ENCODE peak calls at places on chromosomes 6 and 20, in four cellular contexts. One of them, this sample, is unnamed.

GRCh38 chr6:143176090-143177021 is 115.7 kb downstream of the AIG1 start:
- DNase-seq in cardiac fibroblast: peak; percentile 89
- DNase-seq in upper lobe of left lung: no peak
- DNase-seq in COR-L47: no peak
- DNase-seq in this sample: no peak

GRCh38 chr6:159788276-159788675 is 1.1 kb downstream of the TCP1 start:
- DNase-seq in cardiac fibroblast: no peak
- DNase-seq in COR-L47: no peak
- DNase-seq in upper lobe of left lung: no peak
- DNase-seq in this sample: no peak

GRCh38 chr20:41004561-41005360 is 23.9 kb upstream of the TOP1 start:
- DNase-seq in COR-L47: no peak
- DNase-seq in cardiac fibroblast: peak; percentile 41
- DNase-seq in upper lobe of left lung: no peak
- DNase-seq in this sample: no peak

GRCh38 chr6:151679081-151679480 is 128.4 kb upstream of the ESR1 start:
- DNase-seq in COR-L47: no peak
- DNase-seq in upper lobe of left lung: no peak
- DNase-seq in cardiac fibroblast: peak; percentile 78
- DNase-seq in this sample: no peak

GRCh38 chr20:1845701-1846100 is 49.5 kb upstream of the SIRPA start:
- DNase-seq in upper lobe of left lung: no peak
- DNase-seq in COR-L47: no peak
- DNase-seq in cardiac fibroblast: no peak
- DNase-seq in this sample: no peak

GRCh38 chr20:34029415-34029814 is 35.7 kb downstream of the RALY start:
- DNase-seq in upper lobe of left lung: no peak
- DNase-seq in COR-L47: no peak
- DNase-seq in cardiac fibroblast: no peak
- DNase-seq in this sample: no peak

GRCh38 chr6:155050311-155050710 is 55.2 kb downstream of the TIAM2 start:
- DNase-seq in upper lobe of left lung: no peak
- DNase-seq in cardiac fibroblast: peak; percentile 61
- DNase-seq in COR-L47: no peak
- DNase-seq in this sample: no peak

GRCh38 chr6:14074723-14075503 is 42.7 kb upstream of the CD83 start:
- DNase-seq in upper lobe of left lung: no peak
- DNase-seq in cardiac fibroblast: peak; percentile 53
- DNase-seq in COR-L47: peak; percentile 13
- DNase-seq in this sample: no peak

GRCh38 chr6:143024977-143025376 is 35.7 kb upstream of the AIG1 start:
- DNase-seq in upper lobe of left lung: no peak
- DNase-seq in COR-L47: no peak
- DNase-seq in cardiac fibroblast: no peak
- DNase-seq in this sample: no peak

GRCh38 chr6:107345398-107345797 is 114.0 kb downstream of the PDSS2 start:
- DNase-seq in upper lobe of left lung: no peak
- DNase-seq in cardiac fibroblast: no peak
- DNase-seq in COR-L47: no peak
- DNase-seq in this sample: no peak

GRCh38 chr20:52179331-52180166 is 12.0 kb downstream of the ZFP64 start:
- DNase-seq in COR-L47: no peak
- DNase-seq in cardiac fibroblast: no peak
- DNase-seq in upper lobe of left lung: no peak
- DNase-seq in this sample: no peak

GRCh38 chr6:165793287-165793825 is 130.3 kb upstream of the PDE10A start:
- DNase-seq in upper lobe of left lung: no peak
- DNase-seq in cardiac fibroblast: no peak
- DNase-seq in COR-L47: no peak
- DNase-seq in this sample: no peak

GRCh38 chr20:36281785-36282380 is 24.3 kb upstream of the DLGAP4 start:
- DNase-seq in upper lobe of left lung: no peak
- DNase-seq in cardiac fibroblast: no peak
- DNase-seq in COR-L47: no peak
- DNase-seq in this sample: no peak

GRCh38 chr6:127737009-127737486 is 160.1 kb downstream of the C6orf58 start:
- DNase-seq in cardiac fibroblast: peak; percentile 84
- DNase-seq in upper lobe of left lung: peak; percentile 58
- DNase-seq in COR-L47: peak; percentile 68
- DNase-seq in this sample: peak; percentile 55

GRCh38 chr20:17505664-17506517 is 25.3 kb downstream of the BFSP1 start:
- DNase-seq in cardiac fibroblast: peak; percentile 62
- DNase-seq in upper lobe of left lung: no peak
- DNase-seq in COR-L47: no peak
- DNase-seq in this sample: no peak

GRCh38 chr6:146315321-146316254 is 228.0 kb upstream of the RAB32 start:
- DNase-seq in cardiac fibroblast: peak; percentile 34
- DNase-seq in COR-L47: no peak
- DNase-seq in upper lobe of left lung: no peak
- DNase-seq in this sample: no peak

GRCh38 chr6:109503327-109504224 is 20.6 kb upstream of the ZBTB24 start:
- DNase-seq in upper lobe of left lung: no peak
- DNase-seq in cardiac fibroblast: no peak
- DNase-seq in COR-L47: peak; percentile 29
- DNase-seq in this sample: peak; percentile 47

GRCh38 chr6:105835373-105835772 is 250.8 kb upstream of the PRDM1 start:
- DNase-seq in upper lobe of left lung: no peak
- DNase-seq in cardiac fibroblast: peak; percentile 20
- DNase-seq in COR-L47: peak; percentile 7
- DNase-seq in this sample: no peak

GRCh38 chr6:112990971-112991370 is 643.8 kb downstream of the RFPL4B start:
- DNase-seq in COR-L47: no peak
- DNase-seq in cardiac fibroblast: no peak
- DNase-seq in upper lobe of left lung: no peak
- DNase-seq in this sample: no peak

GRCh38 chr6:163416380-163416629 is 1.8 kb downstream of the QKI start:
- DNase-seq in COR-L47: no peak
- DNase-seq in cardiac fibroblast: no peak
- DNase-seq in upper lobe of left lung: no peak
- DNase-seq in this sample: no peak

GRCh38 chr20:62275263-62275619 is 27.6 kb upstream of the ADRM1 start:
- DNase-seq in cardiac fibroblast: no peak
- DNase-seq in COR-L47: no peak
- DNase-seq in upper lobe of left lung: no peak
- DNase-seq in this sample: no peak

GRCh38 chr6:125191916-125192609 is 38.5 kb downstream of the TPD52L1 start:
- DNase-seq in upper lobe of left lung: peak; percentile 76
- DNase-seq in COR-L47: peak; percentile 35
- DNase-seq in cardiac fibroblast: peak; percentile 93
- DNase-seq in this sample: peak; percentile 55

GRCh38 chr6:27726620-27727023 is 185.6 kb downstream of the OR2B2 start:
- DNase-seq in cardiac fibroblast: peak; percentile 62
- DNase-seq in upper lobe of left lung: no peak
- DNase-seq in COR-L47: no peak
- DNase-seq in this sample: no peak

GRCh38 chr6:143286280-143286795 is 164.2 kb downstream of the ADAT2 start:
- DNase-seq in COR-L47: no peak
- DNase-seq in cardiac fibroblast: peak; percentile 16
- DNase-seq in upper lobe of left lung: no peak
- DNase-seq in this sample: no peak

GRCh38 chr6:112272799-112273198 is 18.4 kb upstream of the LAMA4 start:
- DNase-seq in cardiac fibroblast: no peak
- DNase-seq in upper lobe of left lung: no peak
- DNase-seq in COR-L47: no peak
- DNase-seq in this sample: no peak

GRCh38 chr20:44938637-44939036 is 21.6 kb downstream of the TOMM34 start:
- DNase-seq in cardiac fibroblast: peak; percentile 18
- DNase-seq in COR-L47: no peak
- DNase-seq in upper lobe of left lung: no peak
- DNase-seq in this sample: no peak

GRCh38 chr20:58692579-58693225 is at the start of gene NPEPL1:
- DNase-seq in COR-L47: no peak
- DNase-seq in upper lobe of left lung: peak; percentile 81
- DNase-seq in cardiac fibroblast: peak; percentile 67
- DNase-seq in this sample: peak; percentile 56

GRCh38 chr6:158596861-158597260 is 37.0 kb downstream of the TMEM181 start:
- DNase-seq in cardiac fibroblast: no peak
- DNase-seq in COR-L47: no peak
- DNase-seq in upper lobe of left lung: no peak
- DNase-seq in this sample: no peak

GRCh38 chr6:3849681-3850450 is 693 bp downstream of the FAM50B start:
- DNase-seq in cardiac fibroblast: no peak
- DNase-seq in COR-L47: no peak
- DNase-seq in upper lobe of left lung: peak; percentile 29
- DNase-seq in this sample: no peak

GRCh38 chr6:6796818-6797217 is 208.3 kb downstream of the LY86 start:
- DNase-seq in COR-L47: no peak
- DNase-seq in cardiac fibroblast: no peak
- DNase-seq in upper lobe of left lung: no peak
- DNase-seq in this sample: no peak

GRCh38 chr6:56374841-56375369 is 127.5 kb upstream of the COL21A1 start:
- DNase-seq in cardiac fibroblast: peak; percentile 91
- DNase-seq in upper lobe of left lung: no peak
- DNase-seq in COR-L47: no peak
- DNase-seq in this sample: no peak

GRCh38 chr20:9838378-9839295 is at the start of gene PAK5:
- DNase-seq in upper lobe of left lung: peak; percentile 68
- DNase-seq in cardiac fibroblast: no peak
- DNase-seq in COR-L47: peak; percentile 97
- DNase-seq in this sample: peak; percentile 99

This sample was measured in NCI-H345.